ENCODE peak calls at places on chromosome 18, in ten cellular contexts. One of them, this sample, is unnamed.

GRCh38 chr18:48031011-48031480 is 100.6 kb upstream of the SMAD2 start:
- DNase-seq in neural progenitor cell: peak; percentile 82
- DNase-seq in cardiac muscle cell: peak; percentile 77
- DNase-seq in adipocyte: peak; percentile 69
- DNase-seq in ascending aorta: no peak
- DNase-seq in body of pancreas: peak; percentile 76
- DNase-seq in spleen: peak; percentile 35
- DNase-seq in NT2/D1: peak; percentile 50
- DNase-seq in fibroblast of lung: peak; percentile 63
- DNase-seq in HCT116: peak; percentile 51
- DNase-seq in this sample: no peak

GRCh38 chr18:75231053-75231406 is 20.4 kb downstream of the TSHZ1 start:
- DNase-seq in HCT116: no peak
- DNase-seq in adipocyte: no peak
- DNase-seq in ascending aorta: no peak
- DNase-seq in spleen: no peak
- DNase-seq in fibroblast of lung: no peak
- DNase-seq in neural progenitor cell: no peak
- DNase-seq in cardiac muscle cell: no peak
- DNase-seq in body of pancreas: no peak
- DNase-seq in NT2/D1: no peak
- DNase-seq in this sample: no peak

GRCh38 chr18:49613141-49613641 is 51.3 kb downstream of the LIPG start:
- DNase-seq in fibroblast of lung: no peak
- DNase-seq in neural progenitor cell: peak; percentile 89
- DNase-seq in body of pancreas: peak; percentile 37
- DNase-seq in HCT116: no peak
- DNase-seq in adipocyte: no peak
- DNase-seq in spleen: no peak
- DNase-seq in NT2/D1: peak; percentile 85
- DNase-seq in cardiac muscle cell: no peak
- DNase-seq in ascending aorta: no peak
- DNase-seq in this sample: no peak

GRCh38 chr18:74669136-74669798 is 71.6 kb downstream of the ZNF407 start:
- DNase-seq in spleen: no peak
- DNase-seq in NT2/D1: no peak
- DNase-seq in neural progenitor cell: no peak
- DNase-seq in fibroblast of lung: no peak
- DNase-seq in ascending aorta: no peak
- DNase-seq in HCT116: no peak
- DNase-seq in adipocyte: no peak
- DNase-seq in cardiac muscle cell: no peak
- DNase-seq in body of pancreas: peak; percentile 21
- DNase-seq in this sample: no peak

GRCh38 chr18:7116001-7116831 is 1.4 kb downstream of the LAMA1 start:
- DNase-seq in HCT116: no peak
- DNase-seq in adipocyte: peak; percentile 48
- DNase-seq in cardiac muscle cell: peak; percentile 60
- DNase-seq in ascending aorta: no peak
- DNase-seq in neural progenitor cell: peak; percentile 90
- DNase-seq in body of pancreas: no peak
- DNase-seq in fibroblast of lung: peak; percentile 30
- DNase-seq in NT2/D1: peak; percentile 35
- DNase-seq in spleen: no peak
- DNase-seq in this sample: no peak

GRCh38 chr18:48033770-48034650 is 103.6 kb upstream of the SMAD2 start:
- DNase-seq in NT2/D1: no peak
- DNase-seq in ascending aorta: no peak
- DNase-seq in spleen: peak; percentile 62
- DNase-seq in cardiac muscle cell: peak; percentile 35
- DNase-seq in adipocyte: no peak
- DNase-seq in neural progenitor cell: no peak
- DNase-seq in HCT116: no peak
- DNase-seq in body of pancreas: no peak
- DNase-seq in fibroblast of lung: no peak
- DNase-seq in this sample: no peak

GRCh38 chr18:37407571-37407970 is 158.0 kb downstream of the CELF4 start:
- DNase-seq in NT2/D1: no peak
- DNase-seq in neural progenitor cell: no peak
- DNase-seq in fibroblast of lung: no peak
- DNase-seq in adipocyte: no peak
- DNase-seq in spleen: no peak
- DNase-seq in body of pancreas: no peak
- DNase-seq in cardiac muscle cell: no peak
- DNase-seq in HCT116: no peak
- DNase-seq in ascending aorta: no peak
- DNase-seq in this sample: no peak

GRCh38 chr18:79933765-79934164 is 17.7 kb downstream of the SLC66A2 start:
- DNase-seq in HCT116: no peak
- DNase-seq in body of pancreas: peak; percentile 86
- DNase-seq in cardiac muscle cell: peak; percentile 59
- DNase-seq in NT2/D1: no peak
- DNase-seq in ascending aorta: no peak
- DNase-seq in spleen: peak; percentile 37
- DNase-seq in adipocyte: no peak
- DNase-seq in fibroblast of lung: no peak
- DNase-seq in neural progenitor cell: peak; percentile 36
- DNase-seq in this sample: peak; percentile 45

GRCh38 chr18:32550958-32551357 is 80.3 kb upstream of the GAREM1 start:
- DNase-seq in body of pancreas: peak; percentile 11
- DNase-seq in neural progenitor cell: peak; percentile 68
- DNase-seq in NT2/D1: no peak
- DNase-seq in adipocyte: peak; percentile 12
- DNase-seq in HCT116: peak; percentile 23
- DNase-seq in ascending aorta: no peak
- DNase-seq in cardiac muscle cell: peak; percentile 27
- DNase-seq in spleen: no peak
- DNase-seq in fibroblast of lung: no peak
- DNase-seq in this sample: no peak

GRCh38 chr18:76518073-76518472 is 23.0 kb upstream of the ZNF516 start:
- DNase-seq in HCT116: no peak
- DNase-seq in cardiac muscle cell: no peak
- DNase-seq in body of pancreas: no peak
- DNase-seq in adipocyte: no peak
- DNase-seq in neural progenitor cell: peak; percentile 33
- DNase-seq in fibroblast of lung: no peak
- DNase-seq in NT2/D1: no peak
- DNase-seq in ascending aorta: no peak
- DNase-seq in spleen: no peak
- DNase-seq in this sample: no peak

GRCh38 chr18:12990128-12990485 is 1.1 kb upstream of the CEP192 start:
- DNase-seq in cardiac muscle cell: no peak
- DNase-seq in body of pancreas: no peak
- DNase-seq in fibroblast of lung: no peak
- DNase-seq in spleen: no peak
- DNase-seq in NT2/D1: no peak
- DNase-seq in ascending aorta: no peak
- DNase-seq in HCT116: no peak
- DNase-seq in neural progenitor cell: no peak
- DNase-seq in adipocyte: no peak
- DNase-seq in this sample: no peak

GRCh38 chr18:47204908-47205522 is 28.9 kb upstream of the IER3IP1 start:
- DNase-seq in NT2/D1: peak; percentile 33
- DNase-seq in fibroblast of lung: peak; percentile 40
- DNase-seq in adipocyte: peak; percentile 62
- DNase-seq in cardiac muscle cell: peak; percentile 72
- DNase-seq in spleen: no peak
- DNase-seq in neural progenitor cell: peak; percentile 66
- DNase-seq in body of pancreas: peak; percentile 62
- DNase-seq in HCT116: peak; percentile 29
- DNase-seq in ascending aorta: no peak
- DNase-seq in this sample: no peak

DNA sequence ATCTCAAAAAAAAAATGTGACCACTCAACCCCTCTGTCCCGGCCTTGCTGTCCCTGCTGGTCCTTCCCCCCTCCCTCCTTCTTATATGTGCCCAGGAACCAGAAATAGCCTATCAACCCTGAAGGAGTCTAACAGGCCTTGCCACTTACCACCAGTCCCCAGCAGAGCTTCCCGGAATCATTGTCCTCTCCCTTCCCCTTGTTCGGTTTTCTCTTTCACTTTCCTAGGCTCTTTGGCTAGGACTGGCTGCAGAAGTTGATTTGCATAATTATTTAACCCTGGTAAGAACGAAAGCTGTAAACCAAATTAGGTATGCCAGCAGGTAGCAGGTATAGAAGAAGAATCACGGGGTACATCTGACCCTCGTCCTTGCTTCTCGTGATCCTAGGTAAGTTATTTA is 72.6 kb upstream of the ZNF532 start:
- DNase-seq in NT2/D1: no peak
- DNase-seq in neural progenitor cell: no peak
- DNase-seq in adipocyte: no peak
- DNase-seq in fibroblast of lung: no peak
- DNase-seq in cardiac muscle cell: no peak
- DNase-seq in body of pancreas: no peak
- DNase-seq in HCT116: no peak
- DNase-seq in ascending aorta: no peak
- DNase-seq in spleen: no peak
- DNase-seq in this sample: no peak
- H3K4me3 ChIP-seq in NT2/D1: no peak overlapping the region
- H3K4me3 ChIP-seq in neural progenitor cell: no peak overlapping the region
- H3K4me3 ChIP-seq in adipocyte: no peak overlapping the region
- H3K4me3 ChIP-seq in fibroblast of lung: no peak overlapping the region
- H3K4me3 ChIP-seq in cardiac muscle cell: no peak overlapping the region
- H3K4me3 ChIP-seq in body of pancreas: no peak overlapping the region
- H3K4me3 ChIP-seq in HCT116: no peak overlapping the region
- H3K4me3 ChIP-seq in ascending aorta: no peak overlapping the region
- H3K4me3 ChIP-seq in spleen: no peak overlapping the region
- H3K4me3 ChIP-seq in this sample: no peak overlapping the region

DNA sequence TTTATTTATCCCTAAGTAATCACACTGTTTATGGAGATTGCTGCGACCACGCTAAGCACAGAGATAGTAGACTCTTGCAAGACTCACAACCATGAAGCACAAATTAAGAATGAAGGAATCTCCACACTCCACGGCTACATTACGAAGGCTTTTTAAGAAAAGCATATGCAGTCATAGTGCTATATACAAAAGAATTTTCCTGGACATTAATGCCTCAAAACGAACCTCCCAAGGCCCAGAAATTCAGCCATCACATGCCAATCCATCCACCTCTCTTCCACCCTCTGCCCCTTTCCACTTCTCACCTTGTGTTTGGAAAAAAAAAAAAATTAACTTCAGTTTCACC is 186.7 kb downstream of the TCF4 start:
- DNase-seq in body of pancreas: no peak
- DNase-seq in NT2/D1: no peak
- DNase-seq in spleen: no peak
- DNase-seq in neural progenitor cell: no peak
- DNase-seq in cardiac muscle cell: no peak
- DNase-seq in HCT116: no peak
- DNase-seq in fibroblast of lung: peak; percentile 39
- DNase-seq in adipocyte: no peak
- DNase-seq in ascending aorta: no peak
- DNase-seq in this sample: no peak
- H3K4me3 ChIP-seq in body of pancreas: no peak overlapping the region
- H3K4me3 ChIP-seq in NT2/D1: no peak overlapping the region
- H3K4me3 ChIP-seq in spleen: no peak overlapping the region
- H3K4me3 ChIP-seq in neural progenitor cell: no peak overlapping the region
- H3K4me3 ChIP-seq in cardiac muscle cell: no peak overlapping the region
- H3K4me3 ChIP-seq in HCT116: no peak overlapping the region
- H3K4me3 ChIP-seq in fibroblast of lung: peak overlapping the region; percentile 44
- H3K4me3 ChIP-seq in adipocyte: peak overlapping the region; percentile 82
- H3K4me3 ChIP-seq in ascending aorta: peak overlapping the region; percentile 58
- H3K4me3 ChIP-seq in this sample: peak overlapping the region; percentile 37

GRCh38 chr18:9642799-9643445 is 28.6 kb upstream of the PPP4R1 start:
- DNase-seq in NT2/D1: no peak
- DNase-seq in ascending aorta: no peak
- DNase-seq in cardiac muscle cell: no peak
- DNase-seq in spleen: no peak
- DNase-seq in adipocyte: peak; percentile 40
- DNase-seq in body of pancreas: no peak
- DNase-seq in neural progenitor cell: no peak
- DNase-seq in fibroblast of lung: no peak
- DNase-seq in HCT116: no peak
- DNase-seq in this sample: no peak

GRCh38 chr18:9648431-9649163 is 34.2 kb upstream of the PPP4R1 start:
- DNase-seq in HCT116: no peak
- DNase-seq in cardiac muscle cell: no peak
- DNase-seq in ascending aorta: no peak
- DNase-seq in adipocyte: no peak
- DNase-seq in fibroblast of lung: no peak
- DNase-seq in NT2/D1: no peak
- DNase-seq in spleen: no peak
- DNase-seq in neural progenitor cell: no peak
- DNase-seq in body of pancreas: no peak
- DNase-seq in this sample: no peak

GRCh38 chr18:9647496-9648323 is 33.4 kb upstream of the PPP4R1 start:
- DNase-seq in ascending aorta: no peak
- DNase-seq in body of pancreas: no peak
- DNase-seq in spleen: no peak
- DNase-seq in adipocyte: no peak
- DNase-seq in neural progenitor cell: no peak
- DNase-seq in cardiac muscle cell: no peak
- DNase-seq in NT2/D1: no peak
- DNase-seq in HCT116: no peak
- DNase-seq in fibroblast of lung: no peak
- DNase-seq in this sample: no peak

GRCh38 chr18:9638886-9639285 is 24.5 kb upstream of the PPP4R1 start:
- DNase-seq in HCT116: no peak
- DNase-seq in ascending aorta: no peak
- DNase-seq in cardiac muscle cell: no peak
- DNase-seq in adipocyte: no peak
- DNase-seq in NT2/D1: no peak
- DNase-seq in fibroblast of lung: no peak
- DNase-seq in body of pancreas: no peak
- DNase-seq in spleen: no peak
- DNase-seq in neural progenitor cell: no peak
- DNase-seq in this sample: no peak

GRCh38 chr18:9643549-9643948 is 29.2 kb upstream of the PPP4R1 start:
- DNase-seq in HCT116: peak; percentile 85
- DNase-seq in fibroblast of lung: peak; percentile 97
- DNase-seq in neural progenitor cell: peak; percentile 49
- DNase-seq in ascending aorta: no peak
- DNase-seq in NT2/D1: peak; percentile 78
- DNase-seq in spleen: no peak
- DNase-seq in body of pancreas: peak; percentile 9
- DNase-seq in adipocyte: peak; percentile 97
- DNase-seq in cardiac muscle cell: peak; percentile 78
- DNase-seq in this sample: peak; percentile 96
- H3K4me3 ChIP-seq in HCT116: no peak overlapping the region
- H3K4me3 ChIP-seq in fibroblast of lung: no peak overlapping the region
- H3K4me3 ChIP-seq in neural progenitor cell: no peak overlapping the region
- H3K4me3 ChIP-seq in ascending aorta: no peak overlapping the region
- H3K4me3 ChIP-seq in NT2/D1: no peak overlapping the region
- H3K4me3 ChIP-seq in spleen: no peak overlapping the region
- H3K4me3 ChIP-seq in body of pancreas: no peak overlapping the region
- H3K4me3 ChIP-seq in adipocyte: peak overlapping the region; percentile 45
- H3K4me3 ChIP-seq in cardiac muscle cell: no peak overlapping the region
- H3K4me3 ChIP-seq in this sample: no peak overlapping the region

GRCh38 chr18:11119962-11120361 is 29.4 kb downstream of the PIEZO2 start:
- DNase-seq in HCT116: no peak
- DNase-seq in neural progenitor cell: no peak
- DNase-seq in body of pancreas: no peak
- DNase-seq in ascending aorta: no peak
- DNase-seq in NT2/D1: no peak
- DNase-seq in cardiac muscle cell: no peak
- DNase-seq in spleen: no peak
- DNase-seq in fibroblast of lung: no peak
- DNase-seq in adipocyte: peak; percentile 67
- DNase-seq in this sample: peak; percentile 50
- H3K4me3 ChIP-seq in HCT116: no peak overlapping the region
- H3K4me3 ChIP-seq in neural progenitor cell: no peak overlapping the region
- H3K4me3 ChIP-seq in body of pancreas: no peak overlapping the region
- H3K4me3 ChIP-seq in ascending aorta: no peak overlapping the region
- H3K4me3 ChIP-seq in NT2/D1: no peak overlapping the region
- H3K4me3 ChIP-seq in cardiac muscle cell: no peak overlapping the region
- H3K4me3 ChIP-seq in spleen: no peak overlapping the region
- H3K4me3 ChIP-seq in fibroblast of lung: no peak overlapping the region
- H3K4me3 ChIP-seq in adipocyte: no peak overlapping the region
- H3K4me3 ChIP-seq in this sample: no peak overlapping the region

GRCh38 chr18:111292-112014 is 46.9 kb upstream of the USP14 start:
- DNase-seq in ascending aorta: no peak
- DNase-seq in cardiac muscle cell: peak; percentile 74
- DNase-seq in spleen: peak; percentile 89
- DNase-seq in NT2/D1: no peak
- DNase-seq in neural progenitor cell: peak; percentile 82
- DNase-seq in body of pancreas: peak; percentile 82
- DNase-seq in fibroblast of lung: peak; percentile 54
- DNase-seq in HCT116: no peak
- DNase-seq in adipocyte: peak; percentile 79
- DNase-seq in this sample: no peak
- H3K4me3 ChIP-seq in ascending aorta: peak overlapping the region; percentile 30
- H3K4me3 ChIP-seq in cardiac muscle cell: peak overlapping the region; percentile 15
- H3K4me3 ChIP-seq in spleen: peak overlapping the region; percentile 22
- H3K4me3 ChIP-seq in NT2/D1: peak overlapping the region; percentile 36
- H3K4me3 ChIP-seq in neural progenitor cell: no peak overlapping the region
- H3K4me3 ChIP-seq in body of pancreas: no peak overlapping the region
- H3K4me3 ChIP-seq in fibroblast of lung: peak overlapping the region; percentile 40
- H3K4me3 ChIP-seq in HCT116: no peak overlapping the region
- H3K4me3 ChIP-seq in adipocyte: peak overlapping the region; percentile 37
- H3K4me3 ChIP-seq in this sample: peak overlapping the region; percentile 23

This sample was measured in BJ.